ENCODE peak calls at places on chromosomes 6 and 20, in ten cellular contexts. One of them, this sample, is unnamed.

GRCh38 chr6:5994234-5994998 is 12.3 kb downstream of the NRN1 start:
- DNase-seq in nephron progenitor cell: peak
- DNase-seq in AG10803: no peak
- DNase-seq in coronary artery: no peak
- DNase-seq in H1: no peak
- DNase-seq in progenitor cell of endocrine pancreas: no peak
- DNase-seq in astrocyte of the spinal cord: no peak
- DNase-seq in psoas muscle: no peak
- DNase-seq in fibroblast of lung: no peak
- DNase-seq in heart right ventricle: no peak
- DNase-seq in this sample: no peak

GRCh38 chr6:159720708-159721107 is 6.6 kb upstream of the WTAP start:
- DNase-seq in astrocyte of the spinal cord: peak
- DNase-seq in AG10803: peak
- DNase-seq in H1: no peak
- DNase-seq in fibroblast of lung: no peak
- DNase-seq in nephron progenitor cell: no peak
- DNase-seq in progenitor cell of endocrine pancreas: no peak
- DNase-seq in heart right ventricle: no peak
- DNase-seq in coronary artery: no peak
- DNase-seq in psoas muscle: no peak
- DNase-seq in this sample: peak

GRCh38 chr6:55983861-55984260 is 108.5 kb upstream of the BMP5 start:
- DNase-seq in psoas muscle: no peak
- DNase-seq in coronary artery: no peak
- DNase-seq in fibroblast of lung: no peak
- DNase-seq in heart right ventricle: no peak
- DNase-seq in H1: no peak
- DNase-seq in nephron progenitor cell: no peak
- DNase-seq in progenitor cell of endocrine pancreas: no peak
- DNase-seq in astrocyte of the spinal cord: no peak
- DNase-seq in AG10803: no peak
- DNase-seq in this sample: no peak

GRCh38 chr6:167554854-167555253 is 230.0 kb downstream of the TTLL2 start:
- DNase-seq in fibroblast of lung: no peak
- DNase-seq in coronary artery: no peak
- DNase-seq in H1: no peak
- DNase-seq in nephron progenitor cell: no peak
- DNase-seq in heart right ventricle: no peak
- DNase-seq in AG10803: no peak
- DNase-seq in progenitor cell of endocrine pancreas: no peak
- DNase-seq in psoas muscle: no peak
- DNase-seq in astrocyte of the spinal cord: no peak
- DNase-seq in this sample: no peak

GRCh38 chr6:36272234-36272633 is 2.4 kb downstream of the PNPLA1 start:
- DNase-seq in nephron progenitor cell: no peak
- DNase-seq in psoas muscle: no peak
- DNase-seq in progenitor cell of endocrine pancreas: no peak
- DNase-seq in AG10803: no peak
- DNase-seq in coronary artery: no peak
- DNase-seq in H1: no peak
- DNase-seq in astrocyte of the spinal cord: no peak
- DNase-seq in heart right ventricle: no peak
- DNase-seq in fibroblast of lung: no peak
- DNase-seq in this sample: no peak

GRCh38 chr6:169624785-169625184 is 77.0 kb downstream of the WDR27 start:
- DNase-seq in astrocyte of the spinal cord: no peak
- DNase-seq in progenitor cell of endocrine pancreas: no peak
- DNase-seq in H1: no peak
- DNase-seq in nephron progenitor cell: no peak
- DNase-seq in psoas muscle: no peak
- DNase-seq in fibroblast of lung: no peak
- DNase-seq in heart right ventricle: no peak
- DNase-seq in AG10803: no peak
- DNase-seq in coronary artery: no peak
- DNase-seq in this sample: no peak

GRCh38 chr6:78476561-78476960 is 390.8 kb upstream of the IRAK1BP1 start:
- DNase-seq in astrocyte of the spinal cord: no peak
- DNase-seq in nephron progenitor cell: no peak
- DNase-seq in progenitor cell of endocrine pancreas: no peak
- DNase-seq in fibroblast of lung: no peak
- DNase-seq in heart right ventricle: no peak
- DNase-seq in coronary artery: no peak
- DNase-seq in psoas muscle: no peak
- DNase-seq in AG10803: no peak
- DNase-seq in H1: no peak
- DNase-seq in this sample: no peak

GRCh38 chr6:6892706-6893601 is 214.8 kb upstream of the RREB1 start:
- DNase-seq in progenitor cell of endocrine pancreas: no peak
- DNase-seq in psoas muscle: peak
- DNase-seq in heart right ventricle: peak
- DNase-seq in fibroblast of lung: no peak
- DNase-seq in nephron progenitor cell: no peak
- DNase-seq in coronary artery: no peak
- DNase-seq in H1: no peak
- DNase-seq in astrocyte of the spinal cord: no peak
- DNase-seq in AG10803: no peak
- DNase-seq in this sample: no peak

GRCh38 chr6:137121401-137121997 is 51.9 kb downstream of the IL22RA2 start:
- DNase-seq in H1: no peak
- DNase-seq in fibroblast of lung: no peak
- DNase-seq in coronary artery: no peak
- DNase-seq in AG10803: no peak
- DNase-seq in heart right ventricle: no peak
- DNase-seq in psoas muscle: no peak
- DNase-seq in astrocyte of the spinal cord: no peak
- DNase-seq in progenitor cell of endocrine pancreas: no peak
- DNase-seq in nephron progenitor cell: no peak
- DNase-seq in this sample: no peak

GRCh38 chr20:38152175-38153010 is 12.7 kb downstream of the TGM2 start:
- DNase-seq in H1: no peak
- DNase-seq in astrocyte of the spinal cord: peak
- DNase-seq in progenitor cell of endocrine pancreas: no peak
- DNase-seq in psoas muscle: peak
- DNase-seq in fibroblast of lung: peak
- DNase-seq in AG10803: no peak
- DNase-seq in coronary artery: peak
- DNase-seq in nephron progenitor cell: peak
- DNase-seq in heart right ventricle: peak
- DNase-seq in this sample: peak

GRCh38 chr6:148800535-148800934 is 53.7 kb downstream of the UST start:
- DNase-seq in astrocyte of the spinal cord: no peak
- DNase-seq in coronary artery: no peak
- DNase-seq in heart right ventricle: no peak
- DNase-seq in progenitor cell of endocrine pancreas: no peak
- DNase-seq in nephron progenitor cell: no peak
- DNase-seq in AG10803: peak
- DNase-seq in fibroblast of lung: peak
- DNase-seq in psoas muscle: no peak
- DNase-seq in H1: no peak
- DNase-seq in this sample: no peak

GRCh38 chr20:6828794-6829423 is 61.4 kb downstream of the BMP2 start:
- DNase-seq in H1: no peak
- DNase-seq in fibroblast of lung: peak
- DNase-seq in progenitor cell of endocrine pancreas: peak
- DNase-seq in astrocyte of the spinal cord: peak
- DNase-seq in psoas muscle: peak
- DNase-seq in coronary artery: no peak
- DNase-seq in AG10803: peak
- DNase-seq in nephron progenitor cell: peak
- DNase-seq in heart right ventricle: peak
- DNase-seq in this sample: peak

GRCh38 chr6:142871910-142872331 is 73.1 kb downstream of the HIVEP2 start:
- DNase-seq in AG10803: peak
- DNase-seq in H1: no peak
- DNase-seq in fibroblast of lung: peak
- DNase-seq in psoas muscle: no peak
- DNase-seq in heart right ventricle: no peak
- DNase-seq in astrocyte of the spinal cord: peak
- DNase-seq in coronary artery: no peak
- DNase-seq in progenitor cell of endocrine pancreas: no peak
- DNase-seq in nephron progenitor cell: no peak
- DNase-seq in this sample: peak

GRCh38 chr6:108876929-108877775 is 28.9 kb downstream of the ARMC2 start:
- DNase-seq in heart right ventricle: peak
- DNase-seq in H1: no peak
- DNase-seq in nephron progenitor cell: no peak
- DNase-seq in fibroblast of lung: peak
- DNase-seq in coronary artery: peak
- DNase-seq in AG10803: peak
- DNase-seq in astrocyte of the spinal cord: peak
- DNase-seq in psoas muscle: peak
- DNase-seq in progenitor cell of endocrine pancreas: no peak
- DNase-seq in this sample: no peak

GRCh38 chr6:114418304-114418972 is 75.6 kb upstream of the HS3ST5 start:
- DNase-seq in progenitor cell of endocrine pancreas: no peak
- DNase-seq in heart right ventricle: no peak
- DNase-seq in fibroblast of lung: no peak
- DNase-seq in astrocyte of the spinal cord: no peak
- DNase-seq in nephron progenitor cell: no peak
- DNase-seq in H1: no peak
- DNase-seq in psoas muscle: no peak
- DNase-seq in coronary artery: no peak
- DNase-seq in AG10803: no peak
- DNase-seq in this sample: no peak

DNA sequence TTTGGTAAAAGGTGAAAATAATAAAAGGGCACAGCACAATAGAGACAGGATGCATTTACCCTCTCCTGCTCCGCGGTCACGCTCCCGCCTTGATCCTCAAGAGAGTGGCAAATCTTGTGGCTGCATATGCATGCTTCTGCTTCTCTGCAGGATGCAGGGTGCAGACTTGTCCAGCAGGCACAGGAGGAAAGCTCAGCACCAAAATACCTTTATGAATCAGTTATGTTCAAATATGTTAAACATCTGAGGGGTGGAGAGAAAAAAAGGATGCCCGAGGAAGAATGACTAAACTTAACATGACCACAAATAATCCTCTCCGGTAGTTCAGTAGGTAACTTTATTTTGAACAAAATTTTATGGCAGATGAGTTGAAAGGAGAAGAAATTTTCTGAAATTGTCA is 366.1 kb upstream of the SOX4 start:
- DNase-seq in H1: no peak
- DNase-seq in psoas muscle: no peak
- DNase-seq in fibroblast of lung: peak
- DNase-seq in astrocyte of the spinal cord: peak
- DNase-seq in progenitor cell of endocrine pancreas: no peak
- DNase-seq in nephron progenitor cell: no peak
- DNase-seq in heart right ventricle: no peak
- DNase-seq in coronary artery: no peak
- DNase-seq in AG10803: no peak
- DNase-seq in this sample: no peak
- TF ChIP-seq CTCF in H1: no peak
- TF ChIP-seq CTCF in psoas muscle: no peak
- TF ChIP-seq CTCF in fibroblast of lung: no peak
- TF ChIP-seq CTCF in astrocyte of the spinal cord: no peak
- TF ChIP-seq CTCF in progenitor cell of endocrine pancreas: no peak
- TF ChIP-seq CTCF in nephron progenitor cell: no peak
- TF ChIP-seq CTCF in heart right ventricle: no peak
- TF ChIP-seq CTCF in coronary artery: no peak
- TF ChIP-seq CTCF in AG10803: no peak
- TF ChIP-seq CTCF in this sample: no peak

GRCh38 chr6:98839788-98840361 is 5.5 kb downstream of the POU3F2 start:
- DNase-seq in progenitor cell of endocrine pancreas: no peak
- DNase-seq in heart right ventricle: no peak
- DNase-seq in nephron progenitor cell: no peak
- DNase-seq in astrocyte of the spinal cord: peak
- DNase-seq in H1: no peak
- DNase-seq in psoas muscle: no peak
- DNase-seq in fibroblast of lung: peak
- DNase-seq in AG10803: peak
- DNase-seq in coronary artery: no peak
- DNase-seq in this sample: no peak
- TF ChIP-seq CTCF in progenitor cell of endocrine pancreas: peak
- TF ChIP-seq CTCF in heart right ventricle: no peak
- TF ChIP-seq CTCF in nephron progenitor cell: peak
- TF ChIP-seq CTCF in astrocyte of the spinal cord: peak
- TF ChIP-seq CTCF in H1: peak
- TF ChIP-seq CTCF in psoas muscle: no peak
- TF ChIP-seq CTCF in fibroblast of lung: peak
- TF ChIP-seq CTCF in AG10803: peak
- TF ChIP-seq CTCF in coronary artery: no peak
- TF ChIP-seq CTCF in this sample: no peak

DNA sequence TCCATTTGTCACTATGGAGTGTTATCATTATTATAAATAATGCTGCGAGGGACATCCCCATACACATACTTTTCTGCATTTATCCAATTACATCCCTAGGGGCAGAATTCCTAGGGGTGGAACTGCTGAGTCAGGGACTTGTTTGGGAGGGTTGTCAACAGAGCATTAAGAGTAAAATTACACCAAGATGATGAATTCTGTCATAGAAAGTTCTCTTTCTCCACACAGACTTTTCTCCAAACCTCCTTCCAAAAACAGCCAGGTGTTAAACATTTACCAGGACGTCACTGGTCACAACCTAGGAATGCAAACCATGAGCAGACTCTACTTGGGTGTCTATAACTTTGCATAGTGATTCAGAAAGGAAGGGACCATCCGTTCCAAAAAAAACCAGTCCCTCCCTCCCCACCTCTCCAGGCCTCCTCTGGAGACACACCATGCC is 95.5 kb downstream of the PRND start:
- DNase-seq in coronary artery: no peak
- DNase-seq in H1: no peak
- DNase-seq in progenitor cell of endocrine pancreas: no peak
- DNase-seq in astrocyte of the spinal cord: no peak
- DNase-seq in nephron progenitor cell: no peak
- DNase-seq in AG10803: peak
- DNase-seq in heart right ventricle: no peak
- DNase-seq in fibroblast of lung: no peak
- DNase-seq in psoas muscle: no peak
- DNase-seq in this sample: no peak
- TF ChIP-seq CTCF in coronary artery: no peak
- TF ChIP-seq CTCF in H1: no peak
- TF ChIP-seq CTCF in progenitor cell of endocrine pancreas: no peak
- TF ChIP-seq CTCF in astrocyte of the spinal cord: no peak
- TF ChIP-seq CTCF in nephron progenitor cell: no peak
- TF ChIP-seq CTCF in AG10803: peak
- TF ChIP-seq CTCF in heart right ventricle: no peak
- TF ChIP-seq CTCF in fibroblast of lung: no peak
- TF ChIP-seq CTCF in psoas muscle: no peak
- TF ChIP-seq CTCF in this sample: no peak

DNA sequence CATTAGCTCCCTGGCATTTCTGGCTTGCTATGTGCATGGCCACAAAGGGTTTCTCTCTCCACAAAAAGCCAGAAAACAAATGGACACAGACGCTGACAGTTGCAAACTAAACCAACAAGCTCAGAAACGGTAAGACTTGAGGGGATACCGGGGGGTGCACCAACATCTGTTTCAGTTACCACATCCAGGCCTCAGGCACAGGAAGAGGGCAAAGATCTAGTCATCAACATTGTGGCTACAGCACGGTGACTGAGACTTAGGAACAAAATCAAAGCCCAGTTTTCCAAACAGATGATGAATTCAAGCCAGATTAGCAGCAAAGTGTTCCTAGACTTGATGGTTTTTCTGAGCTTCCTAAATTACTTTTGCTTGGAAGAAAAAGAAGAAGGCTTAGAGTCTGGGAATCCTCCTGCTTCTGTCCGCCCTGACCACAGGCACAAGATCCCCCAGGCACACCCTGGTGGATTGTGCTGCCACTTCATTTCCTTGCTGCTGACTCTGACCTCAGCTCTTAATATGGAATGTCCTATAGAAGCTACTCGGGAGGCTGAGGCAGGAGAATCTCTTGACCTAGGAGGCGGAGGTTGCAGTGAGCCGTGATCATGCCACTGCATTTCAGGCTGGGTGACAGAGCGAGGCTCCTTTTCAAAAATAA is 54.2 kb upstream of the ADGRF1 start:
- DNase-seq in astrocyte of the spinal cord: no peak
- DNase-seq in H1: no peak
- DNase-seq in heart right ventricle: no peak
- DNase-seq in coronary artery: no peak
- DNase-seq in progenitor cell of endocrine pancreas: no peak
- DNase-seq in psoas muscle: no peak
- DNase-seq in fibroblast of lung: no peak
- DNase-seq in nephron progenitor cell: no peak
- DNase-seq in AG10803: no peak
- DNase-seq in this sample: no peak
- TF ChIP-seq CTCF in astrocyte of the spinal cord: no peak
- TF ChIP-seq CTCF in H1: no peak
- TF ChIP-seq CTCF in heart right ventricle: no peak
- TF ChIP-seq CTCF in coronary artery: no peak
- TF ChIP-seq CTCF in progenitor cell of endocrine pancreas: no peak
- TF ChIP-seq CTCF in psoas muscle: no peak
- TF ChIP-seq CTCF in fibroblast of lung: no peak
- TF ChIP-seq CTCF in nephron progenitor cell: no peak
- TF ChIP-seq CTCF in AG10803: no peak
- TF ChIP-seq CTCF in this sample: no peak